ENCODE peak calls at places on chromosomes 4 and X, in five cellular contexts. W is K562, O is GM12891, R is HepG2, L is GM12878. E is an unnamed sample.

GRCh38 chr4:150117094-150117493 is 38.8 kb downstream of the DCLK2 start:
- DNase-seq in W (no peak), R (no peak), O (no peak), L (no peak), E (no peak)

GRCh38 chr4:59126996-59127395 is 2016.8 kb upstream of the IGFBP7 start:
- DNase-seq in W (no peak), L (no peak), O (no peak), R (no peak), E (no peak)

GRCh38 chrX:152899111-152899873 is 1.4 kb downstream of the ZNF185 start:
- DNase-seq in O (no peak), R (no peak), W (no peak), L (no peak), E (no peak)

GRCh38 chrX:107713205-107714195 is 62.1 kb downstream of the TSC22D3 start:
- DNase-seq in R (no peak), W (no peak), O (no peak), L (no peak), E (no peak)

GRCh38 chr4:116391020-116391419 is 694.4 kb downstream of the TRAM1L1 start:
- DNase-seq in L (no peak), W (no peak), R (no peak), O (no peak), E (no peak)

GRCh38 chrX:545488-545887 is 85.1 kb upstream of the SHOX start:
- DNase-seq in R (no peak), L (no peak), O (no peak), W (no peak), E (no peak)

GRCh38 chrX:2819345-2820130 is 9.2 kb upstream of the GYG2 start:
- DNase-seq in R (peak), W (peak), L (no peak), O (no peak), E (no peak)

GRCh38 chrX:110032534-110033161 is 29.7 kb downstream of the TMEM164 start:
- DNase-seq in O (no peak), W (no peak), L (no peak), R (no peak), E (no peak)

GRCh38 chr4:83013420-83013867 is 2.8 kb upstream of the LIN54 start:
- DNase-seq in R (no peak), L (no peak), O (no peak), W (no peak), E (no peak)

GRCh38 chr4:52659016-52659721 is at the start of gene USP46:
- DNase-seq in W (peak), L (no peak), R (peak), O (peak), E (peak)

GRCh38 chr4:170138580-170139194 is 48.9 kb upstream of the AADAT start:
- DNase-seq in W (peak), L (peak), R (peak), O (peak), E (peak)

GRCh38 chr4:107036602-107037151 is 564 bp upstream of the DKK2 start:
- DNase-seq in W (no peak), L (no peak), O (no peak), R (no peak), E (no peak)

GRCh38 chr4:8534129-8534528 is 46.1 kb upstream of the GPR78 start:
- DNase-seq in O (no peak), R (no peak), W (no peak), L (peak), E (no peak)

GRCh38 chrX:9874483-9874882 is 88.3 kb downstream of the SHROOM2 start:
- DNase-seq in O (no peak), L (no peak), W (no peak), R (no peak), E (no peak)

GRCh38 chrX:56385960-56386359 is 153.8 kb downstream of the KLF8 start:
- DNase-seq in W (no peak), L (no peak), R (no peak), O (no peak), E (no peak)

GRCh38 chr4:19707876-19708275 is 543.8 kb upstream of the SLIT2 start:
- DNase-seq in O (no peak), W (no peak), L (no peak), R (no peak), E (no peak)

GRCh38 chr4:112840061-112840460 is 203.1 kb downstream of the LARP7 start:
- DNase-seq in R (no peak), O (no peak), W (no peak), L (no peak), E (no peak)

GRCh38 chrX:97400492-97400891 is 516.8 kb downstream of the RPA4 start:
- DNase-seq in O (no peak), L (no peak), W (no peak), R (no peak), E (no peak)

GRCh38 chr4:60589425-60589824 is 610.7 kb upstream of the ADGRL3 start:
- DNase-seq in L (no peak), W (no peak), R (no peak), O (no peak), E (no peak)

GRCh38 chrX:44343412-44343942 is at the start of gene EFHC2:
- DNase-seq in O (no peak), R (no peak), W (peak), L (no peak), E (no peak)

GRCh38 chr4:163930086-163930485 is 435.6 kb downstream of the TMA16 start:
- DNase-seq in O (no peak), L (no peak), R (no peak), W (no peak), E (no peak)

GRCh38 chrX:107576392-107576791 is 51.9 kb upstream of the PRPS1 start:
- DNase-seq in L (no peak), O (no peak), W (no peak), R (no peak), E (no peak)

GRCh38 chr4:8560265-8561047 is 19.7 kb upstream of the GPR78 start:
- DNase-seq in O (no peak), L (no peak), W (no peak), R (no peak), E (no peak)

GRCh38 chr4:8080754-8081065 is 77.9 kb downstream of the ABLIM2 start:
- DNase-seq in O (no peak), W (no peak), L (no peak), R (no peak), E (no peak)

GRCh38 chr4:103938488-103938887 is 218.7 kb upstream of the TACR3 start:
- DNase-seq in O (no peak), W (no peak), L (no peak), R (no peak), E (no peak)

GRCh38 chr4:128600996-128601857 is 208.3 kb upstream of the JADE1 start:
- DNase-seq in L (no peak), W (peak), O (no peak), R (peak), E (no peak)

GRCh38 chr4:80500593-80500992 is 165.1 kb downstream of the CFAP299 start:
- DNase-seq in W (no peak), L (no peak), O (no peak), R (no peak), E (no peak)

DNA sequence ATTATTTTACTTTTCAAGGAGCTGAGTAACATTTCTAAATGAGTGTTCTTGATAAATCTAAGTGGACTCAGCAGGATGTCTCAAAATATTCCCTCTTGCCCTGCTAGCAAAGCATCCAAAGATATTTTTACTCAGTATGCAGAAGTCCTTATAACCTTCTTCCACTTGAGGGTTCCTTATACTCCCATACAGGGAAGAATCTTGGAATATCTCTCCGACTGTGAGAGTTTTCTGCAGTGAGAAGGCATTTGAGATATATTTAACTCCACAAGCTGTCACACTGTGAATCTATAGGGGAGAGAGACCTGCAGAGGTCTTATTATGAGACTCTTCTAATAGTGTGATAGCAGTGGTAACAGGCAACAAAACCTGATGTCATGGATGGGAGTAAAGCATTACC is 1034.4 kb upstream of the PABPC4L start:
- DNase-seq in W (no peak), O (no peak), L (no peak), R (no peak), E (no peak)
- TF ChIP-seq POLR2AphosphoS5 in W (no peak), O (no peak), L (no peak), R (no peak), E (no peak)

GRCh38 chrX:154804957-154805695 is at the start of gene MPP1:
- DNase-seq in W (peak), L (peak), R (no peak), O (peak), E (peak)
- TF ChIP-seq POLR2A in W (peak), L (peak), R (peak), O (no peak), E (peak)

GRCh38 chr4:47771020-47771419 is 66.8 kb downstream of the CORIN start:
- DNase-seq in R (no peak), W (no peak), O (no peak), L (no peak), E (no peak)

DNA sequence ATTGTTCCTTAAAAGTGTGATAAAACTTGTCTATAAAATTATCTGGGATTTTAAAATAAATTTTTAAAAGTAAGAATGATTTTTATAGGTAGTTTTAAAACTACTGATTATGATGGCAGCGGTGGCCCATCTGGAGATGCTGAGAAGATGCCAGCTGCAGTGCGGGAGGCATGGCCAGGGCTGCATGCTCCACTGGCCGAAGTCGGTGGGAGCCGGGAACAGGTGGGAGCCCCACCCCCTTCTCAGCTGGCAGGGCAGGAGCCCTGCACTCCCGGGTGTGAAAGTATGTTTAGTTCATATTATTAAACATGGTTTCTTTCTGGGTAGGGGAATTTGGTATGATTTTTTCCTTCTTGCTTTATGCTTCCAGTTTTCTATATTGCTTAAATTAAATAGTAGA is 63.8 kb downstream of the CORIN start:
- DNase-seq in L (no peak), R (no peak), W (no peak), O (no peak), E (no peak)
- TF ChIP-seq TAF1 in L (no peak), R (no peak), W (no peak), O (no peak), E (no peak)

DNA sequence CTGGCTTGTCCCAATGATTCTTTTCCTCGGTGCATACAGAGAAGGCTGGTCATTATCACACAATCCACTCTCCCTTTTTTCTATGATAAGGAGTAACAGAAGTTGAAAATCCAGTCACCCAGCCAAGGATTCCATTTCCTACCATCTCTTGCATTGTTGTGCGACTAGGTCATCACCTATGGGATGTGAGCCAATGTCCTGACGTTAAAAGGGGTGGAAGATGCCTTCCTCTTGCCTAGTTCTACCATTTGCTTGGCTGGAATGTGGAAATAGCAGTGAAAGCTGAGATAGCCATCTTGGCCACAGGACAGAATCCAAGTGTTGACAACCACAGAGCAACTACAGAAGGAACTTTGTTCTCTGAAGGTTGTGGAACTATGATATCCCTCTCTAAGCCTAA is 132.2 kb upstream of the KIT start:
- DNase-seq in L (no peak), R (no peak), W (no peak), O (no peak), E (no peak)
- TF ChIP-seq POLR2AphosphoS5 in L (no peak), R (no peak), W (no peak), O (no peak), E (no peak)

GRCh38 chr4:102037566-102037965 is 247.0 kb downstream of the BANK1 start:
- DNase-seq in R (no peak), L (no peak), O (no peak), W (no peak), E (no peak)

GRCh38 chr4:102047616-102048015 is 257.1 kb downstream of the BANK1 start:
- DNase-seq in W (no peak), R (no peak), O (no peak), L (no peak), E (no peak)

GRCh38 chr4:102042843-102043802 is 252.6 kb downstream of the BANK1 start:
- DNase-seq in W (no peak), R (no peak), L (no peak), O (no peak), E (no peak)
- TF ChIP-seq POLR2A in W (no peak), R (no peak), L (no peak), O (no peak), E (no peak)

GRCh38 chr4:123244233-123244632 is 152.4 kb upstream of the SPRY1 start:
- DNase-seq in R (no peak), L (no peak), W (no peak), O (no peak), E (no peak)
- TF ChIP-seq TAF1 in R (no peak), L (no peak), W (no peak), O (no peak), E (no peak)

GRCh38 chr4:98976716-98977115 is 18.8 kb upstream of the METAP1 start:
- DNase-seq in W (no peak), O (no peak), L (no peak), R (no peak), E (no peak)

DNA sequence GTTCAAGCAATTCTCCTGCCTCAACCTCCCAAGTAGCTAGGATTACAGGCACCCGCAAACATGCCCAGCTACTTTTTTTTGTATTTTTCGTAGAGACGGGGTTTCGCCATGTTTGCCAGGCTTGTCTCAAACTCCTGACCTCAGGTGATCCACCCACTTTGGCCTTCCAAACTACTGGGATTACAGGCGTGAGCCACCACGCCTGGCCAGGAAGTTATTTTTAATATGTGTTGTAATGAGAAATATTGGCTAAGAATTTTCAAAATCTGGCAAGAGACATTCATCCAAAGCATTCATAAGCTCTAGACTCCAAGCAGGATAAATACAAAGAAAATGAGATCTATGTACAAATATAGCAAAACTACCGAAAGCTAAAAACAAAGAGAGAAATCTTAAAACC is 18.0 kb upstream of the METAP1 start:
- DNase-seq in L (no peak), O (no peak), R (no peak), W (no peak), E (no peak)
- TF ChIP-seq POLR2AphosphoS5 in L (no peak), O (no peak), R (no peak), W (no peak), E (no peak)

GRCh38 chr4:1576961-1577814 is 106.9 kb downstream of the FAM53A start:
- DNase-seq in R (no peak), O (no peak), W (no peak), L (no peak), E (no peak)

GRCh38 chr4:1577818-1578217 is 106.3 kb downstream of the FAM53A start:
- DNase-seq in L (no peak), R (no peak), W (no peak), O (no peak), E (no peak)

GRCh38 chr4:1578301-1578781 is 105.8 kb downstream of the FAM53A start:
- DNase-seq in R (no peak), L (no peak), O (no peak), W (no peak), E (no peak)

GRCh38 chr4:1579834-1580686 is 104.1 kb downstream of the FAM53A start:
- DNase-seq in L (no peak), O (no peak), R (peak), W (peak), E (peak)

DNA sequence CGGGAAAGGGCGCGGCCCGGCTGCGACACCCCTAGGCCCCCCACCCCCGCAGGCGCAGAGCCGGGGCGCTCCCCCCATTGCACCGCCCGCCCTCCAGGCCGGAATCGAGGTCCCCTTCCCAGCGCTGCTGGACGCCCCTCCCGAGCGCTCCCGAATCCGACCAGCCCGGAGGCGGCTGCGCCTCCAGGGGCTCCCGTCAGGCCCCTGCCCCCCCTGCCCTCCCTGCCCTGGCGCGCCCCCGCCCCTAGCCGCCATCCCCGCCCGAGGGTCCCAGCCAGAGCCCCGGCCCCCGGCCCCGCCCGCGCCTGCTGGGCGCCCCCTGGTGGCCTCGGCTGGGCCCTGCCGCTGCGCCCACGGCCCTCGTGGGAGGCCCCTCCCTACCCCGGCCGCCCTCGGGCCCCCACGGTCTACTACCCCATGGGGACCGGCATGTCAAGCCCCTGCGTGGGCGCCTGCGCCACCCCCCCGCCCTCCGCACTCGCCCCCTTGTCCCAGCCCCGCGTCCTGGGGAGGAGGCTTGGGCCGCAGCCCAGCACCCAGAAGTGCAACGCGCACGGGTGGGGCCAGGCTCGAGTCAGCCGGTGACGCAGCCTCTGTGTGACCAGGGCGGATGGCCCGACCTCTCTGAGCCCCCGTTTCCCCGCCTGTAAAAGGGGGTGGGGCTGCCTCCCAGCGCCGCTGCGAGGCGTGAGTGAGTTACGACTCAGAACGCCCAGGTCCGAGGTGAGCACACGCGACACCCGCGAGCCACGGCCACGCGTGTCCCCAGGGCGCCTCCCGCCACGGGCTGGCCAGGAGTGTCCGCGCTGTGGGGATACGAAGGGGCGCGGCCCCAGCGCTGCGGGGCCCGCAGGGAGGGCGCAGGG is 104.9 kb downstream of the FAM53A start:
- DNase-seq in W (peak), R (no peak), O (peak), L (no peak), E (peak)
- TF ChIP-seq POLR2A in W (no peak), R (no peak), O (no peak), L (no peak), E (no peak)

GRCh38 chr4:22439947-22440346 is 75.9 kb downstream of the ADGRA3 start:
- DNase-seq in L (no peak), W (no peak), O (no peak), R (no peak), E (no peak)

GRCh38 chr4:22430626-22431025 is 85.2 kb downstream of the ADGRA3 start:
- DNase-seq in W (no peak), O (no peak), L (no peak), R (no peak), E (no peak)

GRCh38 chr4:22435652-22436051 is 80.2 kb downstream of the ADGRA3 start:
- DNase-seq in W (no peak), L (no peak), R (no peak), O (no peak), E (no peak)

GRCh38 chr4:22434895-22435294 is 81.0 kb downstream of the ADGRA3 start:
- DNase-seq in R (peak), W (peak), L (no peak), O (no peak), E (no peak)
- TF ChIP-seq TAF1 in R (no peak), W (no peak), L (no peak), O (no peak), E (no peak)